ENCODE peak calls at places on chromosomes 16 and 17, in five cellular contexts. One of them, this sample, is unnamed.
A peak's percentile ranks its signal among the peaks of the same experiment; 100 is the strongest.

GRCh38 chr17:81471804-81472456 is 40.7 kb downstream of the ACTG1 start:
- DNase-seq in mesendoderm: peak; percentile 66
- DNase-seq in IMR-90: no peak
- DNase-seq in H9: peak; percentile 81
- DNase-seq in H1: no peak
- DNase-seq in this sample: no peak

GRCh38 chr17:17071531-17072360 is 29.5 kb downstream of the MPRIP start:
- DNase-seq in mesendoderm: no peak
- DNase-seq in IMR-90: no peak
- DNase-seq in H9: no peak
- DNase-seq in H1: no peak
- DNase-seq in this sample: no peak

GRCh38 chr17:79628861-79629547 is 18.2 kb upstream of the RBFOX3 start:
- DNase-seq in mesendoderm: no peak
- DNase-seq in IMR-90: no peak
- DNase-seq in H9: peak; percentile 24
- DNase-seq in H1: peak; percentile 26
- DNase-seq in this sample: no peak

GRCh38 chr17:66508896-66509843 is 206.8 kb downstream of the PRKCA start:
- DNase-seq in mesendoderm: no peak
- DNase-seq in IMR-90: peak; percentile 90
- DNase-seq in H9: no peak
- DNase-seq in H1: no peak
- DNase-seq in this sample: no peak

GRCh38 chr16:56257260-56257659 is 66.0 kb downstream of the GNAO1 start:
- DNase-seq in mesendoderm: no peak
- DNase-seq in IMR-90: peak; percentile 9
- DNase-seq in H9: no peak
- DNase-seq in H1: no peak
- DNase-seq in this sample: no peak

GRCh38 chr17:352421-353212 is at the start of gene RPH3AL:
- DNase-seq in mesendoderm: peak; percentile 72
- DNase-seq in IMR-90: no peak
- DNase-seq in H9: peak; percentile 54
- DNase-seq in H1: no peak
- DNase-seq in this sample: peak; percentile 48

GRCh38 chr17:57442401-57442823 is 186.1 kb downstream of the MSI2 start:
- DNase-seq in mesendoderm: no peak
- DNase-seq in IMR-90: peak; percentile 91
- DNase-seq in H9: no peak
- DNase-seq in H1: no peak
- DNase-seq in this sample: no peak

GRCh38 chr16:23324727-23325126 is 22.6 kb downstream of the SCNN1B start:
- DNase-seq in mesendoderm: no peak
- DNase-seq in IMR-90: no peak
- DNase-seq in H9: no peak
- DNase-seq in H1: no peak
- DNase-seq in this sample: no peak

GRCh38 chr17:28887871-28888471 is 9.6 kb downstream of the FLOT2 start:
- DNase-seq in mesendoderm: no peak
- DNase-seq in IMR-90: no peak
- DNase-seq in H9: no peak
- DNase-seq in H1: no peak
- DNase-seq in this sample: no peak

GRCh38 chr16:86378128-86378527 is 132.2 kb upstream of the FOXF1 start:
- DNase-seq in mesendoderm: no peak
- DNase-seq in IMR-90: no peak
- DNase-seq in H9: no peak
- DNase-seq in H1: no peak
- DNase-seq in this sample: no peak

GRCh38 chr16:29775742-29776408 is 2.2 kb upstream of the ZG16 start:
- DNase-seq in mesendoderm: peak; percentile 35
- DNase-seq in IMR-90: peak; percentile 43
- DNase-seq in H9: no peak
- DNase-seq in H1: no peak
- DNase-seq in this sample: no peak

GRCh38 chr16:70433456-70434103 is 5.3 kb downstream of the ST3GAL2 start:
- DNase-seq in mesendoderm: no peak
- DNase-seq in IMR-90: peak; percentile 87
- DNase-seq in H9: no peak
- DNase-seq in H1: no peak
- DNase-seq in this sample: no peak

GRCh38 chr16:51152691-51153261 is 1.7 kb upstream of the SALL1 start:
- DNase-seq in mesendoderm: peak; percentile 76
- DNase-seq in IMR-90: peak; percentile 37
- DNase-seq in H9: no peak
- DNase-seq in H1: peak; percentile 78
- DNase-seq in this sample: no peak

GRCh38 chr16:46857261-46857962 is 26.4 kb upstream of the C16orf87 start:
- DNase-seq in mesendoderm: no peak
- DNase-seq in IMR-90: peak; percentile 82
- DNase-seq in H9: no peak
- DNase-seq in H1: no peak
- DNase-seq in this sample: no peak

GRCh38 chr16:4898811-4899473 is 38.0 kb downstream of the PPL start:
- DNase-seq in mesendoderm: no peak
- DNase-seq in IMR-90: no peak
- DNase-seq in H9: no peak
- DNase-seq in H1: no peak
- DNase-seq in this sample: no peak

GRCh38 chr17:7909080-7909479 is 7.0 kb downstream of the RNF227 start:
- DNase-seq in mesendoderm: no peak
- DNase-seq in IMR-90: no peak
- DNase-seq in H9: no peak
- DNase-seq in H1: no peak
- DNase-seq in this sample: no peak

GRCh38 chr17:31693433-31694210 is 165.4 kb downstream of the COPRS start:
- DNase-seq in mesendoderm: no peak
- DNase-seq in IMR-90: no peak
- DNase-seq in H9: no peak
- DNase-seq in H1: peak; percentile 11
- DNase-seq in this sample: no peak

GRCh38 chr17:41766135-41766534 is 20.4 kb downstream of the JUP start:
- DNase-seq in mesendoderm: no peak
- DNase-seq in IMR-90: no peak
- DNase-seq in H9: no peak
- DNase-seq in H1: no peak
- DNase-seq in this sample: no peak

GRCh38 chr17:61458000-61458399 is 5.8 kb downstream of the TBX4 start:
- DNase-seq in mesendoderm: no peak
- DNase-seq in IMR-90: no peak
- DNase-seq in H9: no peak
- DNase-seq in H1: no peak
- DNase-seq in this sample: no peak

GRCh38 chr17:5719976-5720375 is 135.7 kb upstream of the NLRP1 start:
- DNase-seq in mesendoderm: no peak
- DNase-seq in IMR-90: no peak
- DNase-seq in H9: no peak
- DNase-seq in H1: no peak
- DNase-seq in this sample: no peak

GRCh38 chr17:65100316-65101140 is 36.6 kb upstream of the RGS9 start:
- DNase-seq in mesendoderm: peak; percentile 80
- DNase-seq in IMR-90: peak; percentile 47
- DNase-seq in H9: peak; percentile 94
- DNase-seq in H1: peak; percentile 93
- DNase-seq in this sample: peak; percentile 82

GRCh38 chr16:87791295-87792204 is 25.8 kb upstream of the KLHDC4 start:
- DNase-seq in mesendoderm: no peak
- DNase-seq in IMR-90: no peak
- DNase-seq in H9: peak; percentile 35
- DNase-seq in H1: no peak
- DNase-seq in this sample: no peak

GRCh38 chr16:85253127-85253941 is 141.1 kb upstream of the CIBAR2 start:
- DNase-seq in mesendoderm: peak; percentile 52
- DNase-seq in IMR-90: peak; percentile 29
- DNase-seq in H9: peak; percentile 82
- DNase-seq in H1: peak; percentile 95
- DNase-seq in this sample: peak; percentile 63

GRCh38 chr16:9012848-9013507 is 49.3 kb upstream of the USP7 start:
- DNase-seq in mesendoderm: peak; percentile 87
- DNase-seq in IMR-90: no peak
- DNase-seq in H9: peak; percentile 93
- DNase-seq in H1: peak; percentile 88
- DNase-seq in this sample: peak; percentile 44

GRCh38 chr17:80830020-80830780 is 161.4 kb upstream of the CHMP6 start:
- DNase-seq in mesendoderm: no peak
- DNase-seq in IMR-90: no peak
- DNase-seq in H9: no peak
- DNase-seq in H1: no peak
- DNase-seq in this sample: no peak

GRCh38 chr17:15502315-15503112 is 35.1 kb upstream of the CDRT4 start:
- DNase-seq in mesendoderm: peak; percentile 90
- DNase-seq in IMR-90: peak; percentile 93
- DNase-seq in H9: peak; percentile 94
- DNase-seq in H1: peak; percentile 92
- DNase-seq in this sample: peak; percentile 73

GRCh38 chr16:81219151-81219550 is 19.3 kb upstream of the BCO1 start:
- DNase-seq in mesendoderm: no peak
- DNase-seq in IMR-90: no peak
- DNase-seq in H9: no peak
- DNase-seq in H1: no peak
- DNase-seq in this sample: no peak

GRCh38 chr16:67805718-67806427 is 487 bp downstream of the RANBP10 start:
- DNase-seq in mesendoderm: no peak
- DNase-seq in IMR-90: no peak
- DNase-seq in H9: no peak
- DNase-seq in H1: no peak
- DNase-seq in this sample: no peak

DNA sequence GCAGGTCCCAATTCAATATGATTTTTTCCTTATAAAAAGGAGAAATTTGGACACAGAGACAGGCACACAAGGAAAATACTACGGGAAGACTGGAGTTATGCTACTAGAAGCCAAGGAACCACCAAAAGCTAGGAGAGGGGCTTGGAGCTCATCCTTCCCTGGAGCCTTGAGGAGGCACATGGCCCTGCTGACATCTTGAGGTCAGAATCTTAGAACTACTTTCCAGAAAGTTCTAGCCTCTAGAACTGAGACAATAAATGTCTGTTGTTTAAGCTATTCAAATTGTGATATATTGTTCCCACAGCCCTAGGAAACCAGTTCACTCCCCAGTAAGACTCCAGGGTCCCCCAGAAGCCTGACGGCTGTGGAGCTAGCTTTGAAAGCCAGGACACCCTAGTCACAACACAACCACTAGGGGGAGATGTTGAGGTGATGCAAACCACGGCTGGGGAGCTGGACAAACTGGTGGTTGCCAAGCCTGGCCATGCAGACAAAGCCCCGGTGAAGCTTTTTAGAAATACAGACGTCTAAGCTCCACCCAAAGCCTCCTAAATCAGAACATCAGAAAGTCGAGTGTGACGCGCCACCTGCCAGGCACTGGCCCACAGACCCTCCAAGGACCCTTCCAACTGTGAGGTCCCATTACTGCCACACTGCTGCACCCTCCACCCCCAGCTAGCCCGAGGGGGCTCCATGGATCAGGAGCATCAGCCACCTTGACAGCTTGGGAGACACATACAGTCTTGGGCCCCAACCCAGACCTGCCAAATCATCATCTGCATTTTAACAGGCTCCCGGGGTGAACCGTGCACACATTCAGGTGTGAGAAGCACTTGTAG is 106.4 kb downstream of the SLC39A11 start:
- DNase-seq in mesendoderm: peak; percentile 81
- DNase-seq in IMR-90: peak; percentile 80
- DNase-seq in H9: peak; percentile 88
- DNase-seq in H1: peak; percentile 84
- DNase-seq in this sample: peak; percentile 69
- H2AK5ac ChIP-seq in mesendoderm: no peak overlapping the region
- H2AK5ac ChIP-seq in IMR-90: peak overlapping the region; percentile 86
- H2AK5ac ChIP-seq in H9: no peak overlapping the region
- H2AK5ac ChIP-seq in H1: no peak overlapping the region
- H2AK5ac ChIP-seq in this sample: no peak overlapping the region

GRCh38 chr17:82657926-82658325 is 9.7 kb upstream of the WDR45B start:
- DNase-seq in mesendoderm: no peak
- DNase-seq in IMR-90: no peak
- DNase-seq in H9: no peak
- DNase-seq in H1: no peak
- DNase-seq in this sample: no peak

GRCh38 chr17:82655523-82655922 is 7.3 kb upstream of the WDR45B start:
- DNase-seq in mesendoderm: no peak
- DNase-seq in IMR-90: no peak
- DNase-seq in H9: no peak
- DNase-seq in H1: no peak
- DNase-seq in this sample: no peak

GRCh38 chr17:82658331-82658730 is 10.1 kb upstream of the WDR45B start:
- DNase-seq in mesendoderm: no peak
- DNase-seq in IMR-90: no peak
- DNase-seq in H9: no peak
- DNase-seq in H1: no peak
- DNase-seq in this sample: no peak

GRCh38 chr17:82655038-82655479 is 6.8 kb upstream of the WDR45B start:
- DNase-seq in mesendoderm: no peak
- DNase-seq in IMR-90: no peak
- DNase-seq in H9: no peak
- DNase-seq in H1: no peak
- DNase-seq in this sample: no peak

DNA sequence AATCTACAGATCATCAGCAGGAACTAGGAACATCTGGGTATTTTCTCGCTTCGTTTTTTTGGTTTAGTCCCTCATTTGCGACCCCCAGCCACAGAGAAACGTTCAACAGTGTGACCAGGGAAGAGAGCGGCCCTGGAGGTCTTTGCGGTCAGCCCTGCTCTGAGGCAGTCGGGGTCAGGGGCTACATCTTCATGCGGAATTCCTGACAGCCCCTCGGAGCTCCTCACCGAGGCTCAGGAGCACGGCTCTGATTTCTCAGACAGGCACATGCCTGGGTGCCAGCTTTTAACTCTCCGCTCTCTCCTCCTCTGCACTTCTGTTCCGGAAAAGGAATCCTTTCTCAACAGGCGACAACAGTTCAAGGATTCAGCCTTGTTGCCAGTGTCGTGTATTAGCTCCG is 8.0 kb upstream of the WDR45B start:
- DNase-seq in mesendoderm: no peak
- DNase-seq in IMR-90: no peak
- DNase-seq in H9: no peak
- DNase-seq in H1: no peak
- DNase-seq in this sample: no peak
- H2AK5ac ChIP-seq in mesendoderm: no peak overlapping the region
- H2AK5ac ChIP-seq in IMR-90: no peak overlapping the region
- H2AK5ac ChIP-seq in H9: no peak overlapping the region
- H2AK5ac ChIP-seq in H1: no peak overlapping the region
- H2AK5ac ChIP-seq in this sample: no peak overlapping the region

DNA sequence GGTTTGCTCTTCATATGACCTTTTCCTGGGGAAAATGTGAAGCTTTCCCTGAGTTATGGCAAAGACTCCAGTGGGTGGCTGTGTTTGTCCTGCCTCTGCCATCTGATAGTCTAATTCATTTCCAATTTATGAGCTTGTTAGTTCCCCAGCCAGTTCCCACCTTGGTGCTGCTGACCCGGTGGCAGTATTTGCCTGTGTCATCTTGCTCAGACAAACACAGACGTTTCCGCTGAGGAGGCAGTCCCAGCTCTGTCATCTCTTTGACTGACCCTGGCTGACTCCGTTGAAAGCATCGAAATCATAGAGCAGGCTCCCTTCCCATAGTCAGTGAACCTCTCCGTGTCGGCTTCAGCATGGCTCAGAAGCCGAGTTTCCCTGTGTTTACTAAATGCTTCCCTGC is 538.3 kb downstream of the NPIPA7 start:
- DNase-seq in mesendoderm: no peak
- DNase-seq in IMR-90: no peak
- DNase-seq in H9: no peak
- DNase-seq in H1: no peak
- DNase-seq in this sample: no peak
- H2AK5ac ChIP-seq in mesendoderm: no peak overlapping the region
- H2AK5ac ChIP-seq in IMR-90: no peak overlapping the region
- H2AK5ac ChIP-seq in H9: no peak overlapping the region
- H2AK5ac ChIP-seq in H1: no peak overlapping the region
- H2AK5ac ChIP-seq in this sample: no peak overlapping the region

GRCh38 chr17:83155128-83156081 is 76.0 kb downstream of the METRNL start:
- DNase-seq in mesendoderm: no peak
- DNase-seq in IMR-90: peak; percentile 44
- DNase-seq in H9: peak; percentile 31
- DNase-seq in H1: no peak
- DNase-seq in this sample: no peak
- H2AK5ac ChIP-seq in mesendoderm: no peak overlapping the region
- H2AK5ac ChIP-seq in IMR-90: peak overlapping the region; percentile 8
- H2AK5ac ChIP-seq in H9: no peak overlapping the region
- H2AK5ac ChIP-seq in H1: no peak overlapping the region
- H2AK5ac ChIP-seq in this sample: no peak overlapping the region

This sample was measured in neuronal stem cell.